ENCODE peak calls at places on chromosome 7, in ten cellular contexts. N, Y, A, D, B, F, O, K, S and Z are unnamed samples.

GRCh38 chr7:22675917-22676343 is 51.1 kb upstream of the IL6 start:
- DNase-seq in N (no peak), Y (peak), A (no peak), D (no peak), B (no peak), F (peak), O (no peak), K (peak), S (no peak), Z (no peak)

GRCh38 chr7:111730476-111731300 is 168.4 kb upstream of the IMMP2L start:
- DNase-seq in N (no peak), Y (no peak), A (peak), D (peak), B (no peak), F (peak), O (no peak), K (no peak), S (peak), Z (no peak)

GRCh38 chr7:100562195-100563099 is 11.3 kb downstream of the SAP25 start:
- DNase-seq in N (no peak), Y (no peak), A (no peak), D (no peak), B (peak), F (no peak), O (no peak), K (no peak), S (no peak), Z (no peak)

GRCh38 chr7:130352335-130353074 is 7.9 kb downstream of the CPA5 start:
- DNase-seq in N (no peak), Y (no peak), A (peak), D (no peak), B (no peak), F (no peak), O (no peak), K (no peak), S (peak), Z (no peak)

GRCh38 chr7:114255404-114255841 is 159.2 kb upstream of the FOXP2 start:
- DNase-seq in N (no peak), Y (no peak), A (no peak), D (no peak), B (no peak), F (no peak), O (no peak), K (no peak), S (no peak), Z (no peak)

GRCh38 chr7:95472521-95473160 is 13.1 kb upstream of the ASB4 start:
- DNase-seq in N (no peak), Y (no peak), A (peak), D (peak), B (no peak), F (no peak), O (no peak), K (no peak), S (no peak), Z (no peak)

GRCh38 chr7:34058791-34059550 is 153.6 kb downstream of the BMPER start:
- DNase-seq in N (no peak), Y (no peak), A (peak), D (no peak), B (no peak), F (no peak), O (no peak), K (no peak), S (no peak), Z (no peak)

GRCh38 chr7:117639966-117640365 is 160.1 kb downstream of the CFTR start:
- DNase-seq in N (no peak), Y (no peak), A (no peak), D (no peak), B (no peak), F (no peak), O (no peak), K (no peak), S (no peak), Z (no peak)

GRCh38 chr7:32594965-32595364 is 99.7 kb downstream of the AVL9 start:
- DNase-seq in N (no peak), Y (no peak), A (no peak), D (no peak), B (no peak), F (no peak), O (no peak), K (no peak), S (no peak), Z (no peak)

GRCh38 chr7:131625817-131626372 is 69.5 kb upstream of the PODXL start:
- DNase-seq in N (peak), Y (no peak), A (peak), D (peak), B (no peak), F (peak), O (no peak), K (no peak), S (peak), Z (no peak)

GRCh38 chr7:141557360-141557759 is 6.2 kb downstream of the AGK start:
- DNase-seq in N (no peak), Y (no peak), A (no peak), D (no peak), B (no peak), F (no peak), O (no peak), K (no peak), S (no peak), Z (no peak)

GRCh38 chr7:141551080-141551772 is at the start of gene AGK:
- DNase-seq in N (peak), Y (peak), A (peak), D (peak), B (peak), F (peak), O (peak), K (peak), S (peak), Z (peak)

GRCh38 chr7:141550694-141551079 is 523 bp upstream of the AGK start:
- DNase-seq in N (peak), Y (no peak), A (peak), D (no peak), B (no peak), F (peak), O (no peak), K (no peak), S (no peak), Z (peak)

GRCh38 chr7:141549582-141549981 is 1.6 kb upstream of the AGK start:
- DNase-seq in N (no peak), Y (no peak), A (no peak), D (no peak), B (no peak), F (no peak), O (no peak), K (no peak), S (no peak), Z (no peak)

GRCh38 chr7:141551773-141552162 is 558 bp downstream of the AGK start:
- DNase-seq in N (no peak), Y (no peak), A (peak), D (no peak), B (no peak), F (no peak), O (no peak), K (no peak), S (no peak), Z (no peak)
- H3K27ac ChIP-seq in N (peak), Y (no peak), A (no peak), D (no peak), B (no peak), F (no peak), O (peak), K (peak), S (no peak), Z (peak)

GRCh38 chr7:981793-982510 is 1.0 kb upstream of the CYP2W1 start:
- DNase-seq in N (no peak), Y (no peak), A (no peak), D (no peak), B (no peak), F (no peak), O (no peak), K (no peak), S (no peak), Z (no peak)
- H3K27ac ChIP-seq in N (no peak), Y (no peak), A (no peak), D (no peak), B (no peak), F (peak), O (no peak), K (no peak), S (no peak), Z (no peak)

DNA sequence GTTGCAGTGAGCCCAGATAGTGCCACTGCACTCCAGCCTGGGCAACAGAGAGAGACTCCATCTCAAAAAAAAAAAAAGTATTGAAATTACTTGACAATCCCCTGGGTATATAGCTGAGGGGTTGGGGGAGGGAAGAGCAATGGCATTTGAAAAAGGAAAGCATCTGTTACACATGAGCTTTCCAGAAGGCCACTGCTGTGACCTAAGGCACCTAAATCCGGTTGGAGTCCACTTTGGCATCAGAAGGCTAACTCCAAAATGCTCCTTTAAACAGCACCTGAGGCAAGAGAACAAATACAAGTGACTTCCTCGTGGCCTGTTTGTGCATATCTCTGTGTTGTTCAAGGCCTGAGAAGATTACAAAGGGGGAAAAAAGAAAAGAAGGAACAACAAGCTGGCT is 74.8 kb upstream of the PALS2 start:
- DNase-seq in N (no peak), Y (no peak), A (no peak), D (no peak), B (no peak), F (no peak), O (no peak), K (no peak), S (no peak), Z (no peak)
- H3K27ac ChIP-seq in N (no peak), Y (no peak), A (no peak), D (no peak), B (no peak), F (no peak), O (no peak), K (no peak), S (no peak), Z (no peak)

GRCh38 chr7:102115181-102115580 is 171.5 kb upstream of the SH2B2 start:
- DNase-seq in N (no peak), Y (no peak), A (no peak), D (no peak), B (no peak), F (no peak), O (no peak), K (no peak), S (no peak), Z (no peak)

GRCh38 chr7:102119925-102120324 is 166.7 kb upstream of the SH2B2 start:
- DNase-seq in N (no peak), Y (no peak), A (no peak), D (no peak), B (no peak), F (no peak), O (no peak), K (no peak), S (no peak), Z (no peak)

GRCh38 chr7:102115931-102116330 is 170.7 kb upstream of the SH2B2 start:
- DNase-seq in N (no peak), Y (no peak), A (no peak), D (no peak), B (no peak), F (no peak), O (no peak), K (no peak), S (no peak), Z (no peak)

GRCh38 chr7:102119213-102119651 is 167.4 kb upstream of the SH2B2 start:
- DNase-seq in N (no peak), Y (no peak), A (no peak), D (no peak), B (no peak), F (no peak), O (no peak), K (no peak), S (no peak), Z (peak)

GRCh38 chr7:102117743-102118142 is 168.9 kb upstream of the SH2B2 start:
- DNase-seq in N (no peak), Y (no peak), A (peak), D (peak), B (no peak), F (no peak), O (no peak), K (no peak), S (no peak), Z (no peak)
- H3K27ac ChIP-seq in N (no peak), Y (no peak), A (peak), D (no peak), B (no peak), F (no peak), O (no peak), K (no peak), S (no peak), Z (peak)

GRCh38 chr7:68317476-68317875 is 1280.8 kb upstream of the AUTS2 start:
- DNase-seq in N (no peak), Y (no peak), A (no peak), D (no peak), B (no peak), F (no peak), O (no peak), K (no peak), S (no peak), Z (no peak)

GRCh38 chr7:68319061-68319460 is 1279.2 kb upstream of the AUTS2 start:
- DNase-seq in N (no peak), Y (no peak), A (no peak), D (no peak), B (no peak), F (no peak), O (no peak), K (no peak), S (no peak), Z (no peak)

GRCh38 chr7:68321776-68322496 is 1276.3 kb upstream of the AUTS2 start:
- DNase-seq in N (no peak), Y (no peak), A (no peak), D (no peak), B (no peak), F (no peak), O (no peak), K (no peak), S (no peak), Z (no peak)

GRCh38 chr7:68324621-68325020 is 1273.7 kb upstream of the AUTS2 start:
- DNase-seq in N (no peak), Y (no peak), A (no peak), D (no peak), B (no peak), F (no peak), O (no peak), K (no peak), S (no peak), Z (no peak)

DNA sequence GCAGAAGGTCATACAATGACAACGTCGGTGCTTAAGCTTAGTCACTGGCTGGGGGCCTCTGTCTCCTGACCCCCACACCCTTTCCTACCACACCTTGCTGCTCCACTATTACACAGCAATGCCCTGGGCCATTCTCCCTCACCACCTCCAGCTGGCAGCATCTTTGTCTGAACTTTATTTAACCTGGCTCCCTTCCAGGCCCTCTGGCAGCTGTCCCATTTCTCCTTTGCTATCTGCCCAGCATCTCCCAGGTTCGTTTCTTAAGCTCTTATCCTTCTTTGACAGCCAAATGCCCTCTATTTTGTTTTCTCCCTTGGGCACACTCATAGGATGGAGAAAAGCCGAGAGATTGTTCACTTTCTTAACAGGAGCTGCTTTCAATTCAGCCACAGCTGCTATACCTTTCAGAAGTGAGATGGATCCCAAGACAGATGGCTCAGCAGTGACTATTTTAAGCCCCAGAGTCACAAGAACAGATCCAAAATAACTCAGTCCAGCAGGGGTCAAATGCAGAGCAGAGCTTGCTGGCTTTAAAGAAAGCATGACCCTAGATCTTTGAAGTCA is 1277.1 kb upstream of the AUTS2 start:
- DNase-seq in N (peak), Y (no peak), A (no peak), D (peak), B (peak), F (peak), O (no peak), K (no peak), S (peak), Z (no peak)
- H3K27ac ChIP-seq in N (peak), Y (no peak), A (no peak), D (no peak), B (no peak), F (no peak), O (no peak), K (no peak), S (no peak), Z (no peak)

GRCh38 chr7:30224511-30225031 is 59.8 kb upstream of the ZNRF2 start:
- DNase-seq in N (no peak), Y (no peak), A (peak), D (no peak), B (no peak), F (no peak), O (peak), K (no peak), S (peak), Z (no peak)
- H3K27ac ChIP-seq in N (no peak), Y (no peak), A (peak), D (no peak), B (no peak), F (no peak), O (no peak), K (no peak), S (peak), Z (no peak)

GRCh38 chr7:157299613-157300405 is 37.0 kb upstream of the DNAJB6 start:
- DNase-seq in N (no peak), Y (peak), A (no peak), D (no peak), B (no peak), F (no peak), O (peak), K (peak), S (peak), Z (no peak)
- H3K27ac ChIP-seq in N (no peak), Y (no peak), A (no peak), D (no peak), B (no peak), F (no peak), O (peak), K (peak), S (no peak), Z (no peak)

GRCh38 chr7:76037310-76037709 is 10.5 kb downstream of the STYXL1 start:
- DNase-seq in N (no peak), Y (no peak), A (peak), D (no peak), B (peak), F (no peak), O (no peak), K (no peak), S (peak), Z (no peak)

GRCh38 chr7:76044375-76044774 is 3.4 kb downstream of the STYXL1 start:
- DNase-seq in N (no peak), Y (no peak), A (no peak), D (no peak), B (no peak), F (no peak), O (no peak), K (no peak), S (no peak), Z (no peak)

GRCh38 chr7:76040126-76040525 is 7.7 kb downstream of the STYXL1 start:
- DNase-seq in N (no peak), Y (no peak), A (no peak), D (no peak), B (no peak), F (no peak), O (no peak), K (no peak), S (no peak), Z (no peak)
- H3K27ac ChIP-seq in N (no peak), Y (no peak), A (no peak), D (no peak), B (no peak), F (no peak), O (no peak), K (no peak), S (no peak), Z (no peak)

DNA sequence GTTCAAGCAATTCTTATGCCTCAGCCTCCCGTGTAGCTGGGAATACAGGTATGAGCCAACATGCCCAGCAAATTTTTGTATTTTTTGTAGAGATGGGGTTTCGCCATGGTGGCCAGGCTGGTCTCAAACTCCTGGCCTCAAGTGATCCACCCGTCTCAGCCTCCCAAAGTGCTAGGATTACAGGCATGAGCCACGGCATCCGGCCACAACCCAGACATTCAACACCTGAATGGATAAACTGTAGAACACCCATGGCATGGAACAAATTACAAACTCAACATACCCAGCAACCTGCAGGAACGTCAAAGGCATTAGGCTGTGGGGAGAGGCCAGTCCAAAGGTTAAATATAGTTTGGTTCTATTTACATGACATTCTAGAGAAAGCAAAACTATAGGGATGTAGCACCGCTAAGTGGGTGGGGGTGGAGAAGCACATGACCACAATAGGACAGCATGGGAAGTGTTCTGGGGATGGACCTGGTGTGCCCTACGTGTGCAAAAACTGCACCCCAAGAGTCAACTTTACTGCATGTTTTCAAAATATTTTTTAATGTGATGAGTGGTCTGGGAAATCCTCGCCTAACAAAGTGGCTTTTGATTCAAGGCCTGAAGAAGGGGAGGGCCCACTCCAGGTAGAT is 6.5 kb upstream of the PGAM2 start:
- DNase-seq in N (peak), Y (no peak), A (no peak), D (no peak), B (no peak), F (peak), O (no peak), K (no peak), S (no peak), Z (no peak)
- H3K27ac ChIP-seq in N (peak), Y (no peak), A (peak), D (no peak), B (no peak), F (peak), O (no peak), K (no peak), S (peak), Z (no peak)

DNA sequence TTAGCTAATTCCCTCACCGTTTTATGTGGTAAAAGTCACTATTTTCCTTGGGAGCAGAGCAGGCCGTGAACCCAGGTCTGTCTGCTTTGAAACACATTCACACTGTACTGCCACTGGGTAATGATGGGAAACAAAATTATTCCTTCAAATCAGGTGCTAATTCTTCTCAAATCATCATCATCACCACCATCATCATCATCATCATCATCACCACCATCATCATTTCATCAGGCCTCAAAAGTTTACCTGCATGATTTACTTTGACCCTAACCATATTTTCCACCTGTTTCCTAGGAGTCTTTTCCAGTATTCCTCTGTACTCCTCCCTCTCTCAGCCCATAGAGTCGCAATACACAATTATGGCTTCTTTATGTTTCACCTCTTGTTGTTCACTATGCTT is 220.5 kb downstream of the GLI3 start:
- DNase-seq in N (no peak), Y (no peak), A (no peak), D (no peak), B (no peak), F (no peak), O (no peak), K (no peak), S (no peak), Z (no peak)
- H3K27ac ChIP-seq in N (no peak), Y (no peak), A (no peak), D (no peak), B (no peak), F (no peak), O (no peak), K (no peak), S (no peak), Z (no peak)